ENCODE peak calls at places on chromosome 18, in seven cellular contexts. Q is breast epithelium, U is neural progenitor cell, F is body of pancreas, T is endodermal cell, H is psoas muscle, J is tibial nerve. K is an unnamed sample. For H3K36me3 and H3K9me3, the result is how much of the 10 kb centered on the place peaks cover.

GRCh38 chr18:22559414-22560282 is 141.9 kb upstream of the CTAGE1 start:
- DNase-seq in Q (no peak), U (peak), F (peak), T (peak), H (peak), J (no peak), K (peak)

GRCh38 chr18:77014538-77014937 is 118.0 kb downstream of the MBP start:
- DNase-seq in Q (no peak), U (no peak), F (no peak), T (no peak), H (peak), J (no peak), K (peak)

GRCh38 chr18:10120622-10121021 is 206.8 kb downstream of the VAPA start:
- DNase-seq in Q (no peak), U (no peak), F (no peak), T (no peak), H (no peak), J (no peak), K (no peak)

GRCh38 chr18:8869696-8870095 is 164.3 kb downstream of the MTCL1 start:
- DNase-seq in Q (no peak), U (no peak), F (no peak), T (no peak), H (no peak), J (no peak), K (no peak)

GRCh38 chr18:42174909-42175308 is 219.9 kb downstream of the PIK3C3 start:
- DNase-seq in Q (no peak), U (peak), F (no peak), T (peak), H (no peak), J (no peak), K (no peak)

GRCh38 chr18:66838340-66838987 is 234.6 kb upstream of the CDH19 start:
- DNase-seq in Q (no peak), U (no peak), F (no peak), T (no peak), H (no peak), J (no peak), K (no peak)

GRCh38 chr18:28175047-28175929 is 1.6 kb downstream of the CDH2 start:
- DNase-seq in Q (no peak), U (peak), F (no peak), T (peak), H (peak), J (no peak), K (no peak)

GRCh38 chr18:46281185-46282176 is 177.3 kb downstream of the HAUS1 start:
- DNase-seq in Q (peak), U (peak), F (peak), T (peak), H (peak), J (peak), K (peak)

GRCh38 chr18:39586696-39587095 is 2021.1 kb upstream of the CELF4 start:
- DNase-seq in Q (no peak), U (no peak), F (no peak), T (no peak), H (no peak), J (no peak), K (no peak)

GRCh38 chr18:52334896-52335295 is 5.1 kb upstream of the DCC start:
- DNase-seq in Q (no peak), U (no peak), F (no peak), T (no peak), H (no peak), J (no peak), K (no peak)

GRCh38 chr18:44798433-44799048 is 117.9 kb downstream of the SETBP1 start:
- DNase-seq in Q (no peak), U (no peak), F (peak), T (no peak), H (no peak), J (no peak), K (no peak)

GRCh38 chr18:66511810-66512209 is 92.1 kb downstream of the CDH19 start:
- DNase-seq in Q (no peak), U (no peak), F (no peak), T (no peak), H (no peak), J (no peak), K (no peak)

GRCh38 chr18:43932140-43932539 is 654.9 kb upstream of the SYT4 start:
- DNase-seq in Q (no peak), U (no peak), F (peak), T (no peak), H (no peak), J (no peak), K (no peak)

GRCh38 chr18:9091066-9091476 is 11.4 kb upstream of the NDUFV2 start:
- DNase-seq in Q (no peak), U (no peak), F (no peak), T (no peak), H (no peak), J (no peak), K (no peak)

GRCh38 chr18:55234366-55235093 is 275.3 kb upstream of the CCDC68 start:
- DNase-seq in Q (peak), U (peak), F (peak), T (peak), H (peak), J (peak), K (peak)
- H3K27ac ChIP-seq in Q (peak), U (no peak), F (no peak), T (no peak), H (peak), J (no peak), K (peak)

DNA sequence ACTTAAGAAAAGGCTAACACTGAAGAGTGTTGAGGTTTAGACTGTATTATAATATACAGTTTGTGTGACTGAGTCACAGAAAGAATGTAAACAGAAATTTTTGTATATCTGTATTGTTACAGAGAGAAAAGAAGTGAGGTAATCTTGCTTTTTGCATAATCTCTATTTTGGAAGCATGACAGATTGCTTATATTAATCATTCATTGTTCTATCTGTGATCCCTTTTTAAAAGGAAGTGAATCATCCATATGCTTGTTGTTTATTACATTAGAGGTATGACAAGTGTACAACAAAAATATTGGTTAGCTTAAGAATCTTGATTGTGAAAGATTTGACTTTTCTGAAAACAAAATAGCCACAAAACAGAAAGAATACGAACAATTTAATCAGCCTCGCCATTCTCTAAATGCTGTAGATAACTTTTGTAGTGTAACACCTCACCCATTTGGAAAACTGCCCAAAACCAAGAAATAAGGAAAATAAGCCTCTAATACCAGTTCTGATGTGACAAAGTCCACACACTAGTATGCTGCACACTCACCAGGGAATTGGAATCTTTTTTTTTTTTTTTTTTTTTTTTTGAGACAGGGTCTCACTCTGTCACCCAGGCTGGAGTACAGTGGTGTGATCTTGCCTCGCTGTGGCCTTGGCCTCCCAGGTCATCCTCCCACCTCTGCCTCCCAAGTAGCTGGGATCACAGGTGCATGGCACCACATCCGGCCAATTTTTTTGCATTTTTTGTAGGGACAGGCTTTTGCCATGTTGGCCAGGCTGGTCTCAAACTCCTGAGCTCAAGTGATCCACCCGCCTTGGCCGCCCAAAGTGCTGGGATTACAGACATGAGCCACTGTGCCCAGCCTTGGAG is 91.5 kb upstream of the LPIN2 start:
- DNase-seq in Q (no peak), U (no peak), F (no peak), T (no peak), H (no peak), J (no peak), K (no peak)
- H3K36me3 ChIP-seq in Q (under half), U (under half), F (under half), T (under half), H (under half), J (under half), K (under half)

DNA sequence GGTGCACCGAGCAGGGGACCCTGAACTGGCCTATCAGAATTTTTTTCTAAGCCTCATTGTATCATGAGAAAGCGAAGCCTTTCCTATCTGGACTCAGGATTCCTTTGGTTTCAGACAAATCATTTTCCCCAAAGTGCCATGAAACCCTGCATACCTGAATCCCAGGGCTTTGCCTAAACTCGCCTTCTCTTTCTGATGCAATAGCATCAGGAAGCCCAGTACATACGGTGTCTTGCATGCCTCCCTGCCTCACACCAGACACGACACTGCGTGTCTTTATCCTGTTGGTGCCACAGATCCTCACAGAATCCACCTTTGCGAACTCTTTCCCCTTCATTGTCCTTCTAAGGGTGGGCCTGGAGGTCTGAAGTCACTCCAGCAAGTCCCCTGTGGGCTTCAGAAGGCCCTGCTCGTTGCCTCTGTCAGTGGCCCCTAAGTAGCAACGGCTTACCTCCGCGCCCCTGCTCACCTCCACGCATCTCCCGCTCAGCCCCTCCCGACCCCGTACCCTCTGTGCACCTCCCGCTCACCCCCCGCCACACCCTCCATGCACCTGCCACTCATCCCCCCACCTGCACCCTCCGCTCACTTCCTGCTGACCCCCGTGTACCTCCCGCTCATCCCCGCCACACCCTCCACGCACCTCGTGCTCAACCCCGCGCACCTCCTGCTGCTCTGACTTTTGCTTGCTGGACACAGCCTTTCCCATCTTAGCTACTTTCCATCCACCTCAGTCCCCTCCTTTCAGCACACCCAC is 83.4 kb downstream of the TPGS2 start:
- DNase-seq in Q (no peak), U (no peak), F (no peak), T (no peak), H (no peak), J (no peak), K (no peak)
- H3K9me3 ChIP-seq in Q (under half), U (under half), F (under half), T (under half), H (under half), J (under half), K (under half)

DNA sequence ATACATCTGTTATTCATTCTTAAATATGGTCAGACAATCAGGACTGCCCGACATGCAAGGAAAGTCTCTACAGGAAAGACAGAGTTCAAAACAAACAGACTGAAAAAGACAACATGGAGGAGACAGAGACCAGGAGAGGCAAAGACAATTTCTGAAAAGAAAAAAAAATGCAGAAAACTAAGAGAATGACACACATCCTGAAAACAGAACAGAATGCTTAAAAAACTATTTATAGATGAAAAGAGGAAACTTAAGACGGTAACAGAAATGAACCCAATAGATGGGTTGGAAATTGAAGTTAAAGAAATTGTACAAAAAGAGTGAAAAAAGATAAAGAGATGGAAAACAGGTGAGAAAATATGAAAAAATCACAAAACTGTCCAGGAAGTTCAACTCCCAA is 95.7 kb downstream of the BCL2 start:
- DNase-seq in Q (no peak), U (no peak), F (no peak), T (no peak), H (no peak), J (no peak), K (no peak)
- H3K27ac ChIP-seq in Q (no peak), U (no peak), F (no peak), T (no peak), H (no peak), J (no peak), K (no peak)

DNA sequence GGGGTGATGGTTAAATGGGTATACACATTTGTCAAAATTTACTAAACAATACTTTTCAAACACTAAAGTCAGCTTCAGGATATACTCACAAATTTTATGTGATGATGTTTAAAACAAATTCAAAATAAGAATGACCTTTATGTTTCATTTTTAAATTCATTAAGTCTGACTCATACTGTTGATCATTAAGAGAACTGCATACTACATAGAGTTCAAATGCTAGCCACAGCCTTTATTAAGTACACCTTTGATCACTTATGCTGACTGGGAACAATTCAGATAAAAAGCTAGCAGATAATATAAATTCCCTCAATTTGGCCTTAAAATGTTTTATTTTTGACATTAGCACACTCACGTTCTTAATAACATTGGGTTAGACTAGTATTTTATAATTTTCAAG is 14.1 kb downstream of the LMAN1 start:
- DNase-seq in Q (no peak), U (no peak), F (no peak), T (no peak), H (no peak), J (no peak), K (no peak)
- H3K36me3 ChIP-seq in Q (under half), U (half or more), F (under half), T (half or more), H (under half), J (under half), K (half or more)

GRCh38 chr18:59210311-59210710 is 9.6 kb upstream of the GRP start:
- DNase-seq in Q (no peak), U (no peak), F (no peak), T (no peak), H (no peak), J (no peak), K (no peak)
- H3K9me3 ChIP-seq in Q (under half), U (under half), F (under half), T (under half), H (under half), J (under half), K (under half)

GRCh38 chr18:48680871-48681270 is 142.0 kb downstream of the CTIF start:
- DNase-seq in Q (no peak), U (peak), F (peak), T (no peak), H (peak), J (peak), K (peak)
- H3K27ac ChIP-seq in Q (peak), U (peak), F (no peak), T (peak), H (peak), J (peak), K (peak)

DNA sequence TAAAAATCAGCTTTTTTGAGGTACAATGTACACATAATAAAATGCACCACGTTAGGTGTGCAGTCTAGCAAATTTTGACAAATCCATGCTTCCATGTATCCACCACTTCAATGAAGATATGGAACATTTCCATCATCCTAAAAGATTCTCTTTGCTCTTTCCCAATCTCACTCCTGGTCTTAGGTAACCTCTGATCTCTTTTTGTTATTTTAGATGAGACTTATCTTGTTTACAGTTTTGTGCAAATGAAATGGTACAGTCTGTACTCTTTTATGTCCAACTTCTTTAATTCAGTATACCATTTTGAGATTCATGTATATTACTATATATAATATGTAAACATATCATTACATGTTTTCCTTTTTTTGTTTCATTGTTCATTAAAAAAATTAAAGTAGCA is 16.3 kb upstream of the SERPINB5 start:
- DNase-seq in Q (no peak), U (no peak), F (no peak), T (no peak), H (no peak), J (no peak), K (no peak)
- H3K36me3 ChIP-seq in Q (under half), U (under half), F (under half), T (under half), H (under half), J (under half), K (under half)

DNA sequence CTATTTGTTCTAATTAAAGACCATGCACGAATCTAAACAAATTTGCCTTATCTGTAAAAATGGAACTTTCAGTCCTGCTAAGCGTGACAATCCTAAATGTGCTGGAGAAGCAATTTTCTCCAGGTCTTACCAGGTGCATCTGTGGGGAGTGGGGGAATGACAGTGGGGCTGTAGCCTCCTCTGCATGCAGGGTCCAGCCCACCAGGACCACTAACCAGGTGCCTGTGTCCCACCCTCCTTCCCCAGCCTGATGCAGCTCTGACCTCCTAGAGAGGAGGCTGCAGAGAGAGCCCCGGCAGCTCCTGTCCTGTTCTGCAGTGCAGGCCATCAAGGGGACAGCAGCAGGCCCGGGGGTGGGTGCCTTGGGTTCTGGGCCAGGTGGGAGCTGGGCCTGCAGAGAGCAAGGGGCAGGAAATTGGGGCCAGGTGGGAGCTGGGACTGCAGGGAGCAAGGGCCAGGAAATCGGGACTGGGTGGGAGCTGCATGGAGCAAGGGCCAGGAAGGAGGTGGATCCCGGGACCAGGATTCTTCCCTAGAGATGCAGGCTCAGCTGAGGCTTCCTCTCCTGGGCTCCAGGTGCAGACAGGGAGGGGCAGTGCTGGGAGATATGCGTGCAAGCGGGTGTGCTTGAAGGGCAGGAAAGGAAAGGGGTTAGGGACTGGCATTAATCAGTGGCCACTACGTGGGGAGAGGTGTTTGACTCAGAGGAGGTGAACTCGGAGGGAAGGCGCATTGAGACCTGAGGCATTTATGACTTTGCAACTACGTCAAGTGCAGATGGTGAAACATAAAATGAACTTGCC is 185.3 kb downstream of the ANKRD30B start:
- DNase-seq in Q (no peak), U (no peak), F (no peak), T (no peak), H (no peak), J (no peak), K (no peak)
- H3K9me3 ChIP-seq in Q (under half), U (under half), F (under half), T (half or more), H (under half), J (under half), K (under half)

K was measured in gastrocnemius medialis.